ENCODE peak calls at places on chromosomes 13 and 19, in five cellular contexts. M is mammary epithelial cell, Q is GM23338, S is fibroblast of lung, Y is neural progenitor cell. B is an unnamed sample.

GRCh38 chr19:11244846-11245589 is 5.6 kb downstream of the ANGPTL8 start:
- DNase-seq in Y (no peak), Q (no peak), M (no peak), S (no peak), B (peak)

GRCh38 chr19:23070353-23070781 is 46.5 kb upstream of the ZNF730 start:
- DNase-seq in Q (peak), Y (no peak), M (peak), S (peak), B (peak)

GRCh38 chr19:44903602-44904425 is 1.8 kb upstream of the APOE start:
- DNase-seq in Q (peak), Y (peak), S (peak), M (no peak), B (peak)

GRCh38 chr13:101053694-101054093 is 362.6 kb downstream of the NALCN start:
- DNase-seq in Q (no peak), Y (no peak), S (peak), M (no peak), B (no peak)

GRCh38 chr19:1205114-1206062 is at the start of gene STK11:
- DNase-seq in S (peak), M (peak), Y (peak), Q (peak), B (peak)

GRCh38 chr13:37657134-37657533 is 58.6 kb upstream of the POSTN start:
- DNase-seq in M (peak), Q (no peak), S (peak), Y (no peak), B (no peak)

GRCh38 chr13:76944457-76944856 is 3.9 kb upstream of the ACOD1 start:
- DNase-seq in M (peak), S (peak), Y (no peak), Q (no peak), B (peak)

GRCh38 chr13:21243843-21244184 is 67.4 kb downstream of the MRPL57 start:
- DNase-seq in Q (no peak), Y (no peak), S (no peak), M (no peak), B (no peak)

GRCh38 chr13:51745236-51745635 is 58.7 kb downstream of the DHRS12 start:
- DNase-seq in S (no peak), Y (no peak), M (no peak), Q (no peak), B (no peak)

GRCh38 chr19:31562916-31563626 is 213.8 kb upstream of the TSHZ3 start:
- DNase-seq in Y (no peak), S (no peak), Q (peak), M (no peak), B (no peak)

GRCh38 chr19:4338441-4339350 is at the start of gene STAP2:
- DNase-seq in Y (peak), Q (peak), S (no peak), M (peak), B (peak)

GRCh38 chr13:35953537-35954206 is 177.5 kb downstream of the DCLK1 start:
- DNase-seq in Q (peak), Y (peak), S (peak), M (peak), B (peak)

GRCh38 chr19:13847033-13847899 is 29.7 kb upstream of the NANOS3 start:
- DNase-seq in Y (peak), M (peak), S (peak), Q (peak), B (peak)

GRCh38 chr19:13847900-13848677 is 28.8 kb upstream of the NANOS3 start:
- DNase-seq in M (no peak), Y (no peak), S (no peak), Q (no peak), B (peak)

GRCh38 chr19:13848811-13849241 is 28.1 kb upstream of the NANOS3 start:
- DNase-seq in S (no peak), Y (no peak), Q (no peak), M (no peak), B (peak)

GRCh38 chr19:13844130-13844631 is 32.8 kb upstream of the NANOS3 start:
- DNase-seq in M (peak), Y (no peak), S (no peak), Q (no peak), B (peak)

GRCh38 chr19:13846533-13847032 is 30.4 kb upstream of the NANOS3 start:
- DNase-seq in Q (peak), S (peak), Y (peak), M (peak), B (peak)
- H3K4me2 ChIP-seq in Q (peak), S (peak), Y (peak), M (peak), B (peak)

GRCh38 chr19:12838182-12838890 is at the start of gene MAST1:
- DNase-seq in Y (peak), M (no peak), Q (peak), S (no peak), B (peak)
- H3K4me3 ChIP-seq in Y (peak), M (no peak), Q (peak), S (peak), B (no peak)

GRCh38 chr19:9128171-9128570 is 1.4 kb upstream of the OR7G3 start:
- DNase-seq in Y (no peak), Q (no peak), M (peak), S (no peak), B (no peak)

GRCh38 chr19:9126900-9127405 is at the start of gene OR7G3:
- DNase-seq in Q (no peak), Y (no peak), M (no peak), S (no peak), B (peak)

GRCh38 chr19:9132422-9132821 is 5.7 kb upstream of the OR7G3 start:
- DNase-seq in Q (no peak), M (no peak), S (no peak), Y (no peak), B (no peak)

DNA sequence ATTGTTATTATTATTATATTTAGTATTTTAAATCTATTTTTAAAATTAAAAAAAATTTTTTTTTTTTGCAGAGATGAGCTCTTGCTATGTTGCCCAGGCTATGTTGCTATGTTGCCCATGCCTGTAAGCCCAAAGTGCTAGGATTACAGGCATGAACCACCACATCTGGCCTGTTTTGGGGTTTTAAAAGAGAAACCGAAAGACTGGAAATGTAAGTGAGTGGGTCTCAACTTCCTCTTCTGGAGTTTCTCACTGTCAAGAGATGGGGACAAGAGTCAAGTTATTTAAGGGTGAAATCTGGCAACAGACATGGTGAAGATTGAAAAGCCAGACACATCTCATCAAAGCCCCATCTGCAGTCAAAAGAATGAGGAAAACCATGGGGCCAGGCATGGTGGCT is 4.2 kb upstream of the OR7G3 start:
- DNase-seq in S (no peak), Y (no peak), Q (no peak), M (no peak), B (no peak)
- H3K4me2 ChIP-seq in S (no peak), Y (no peak), Q (no peak), M (no peak), B (no peak)

DNA sequence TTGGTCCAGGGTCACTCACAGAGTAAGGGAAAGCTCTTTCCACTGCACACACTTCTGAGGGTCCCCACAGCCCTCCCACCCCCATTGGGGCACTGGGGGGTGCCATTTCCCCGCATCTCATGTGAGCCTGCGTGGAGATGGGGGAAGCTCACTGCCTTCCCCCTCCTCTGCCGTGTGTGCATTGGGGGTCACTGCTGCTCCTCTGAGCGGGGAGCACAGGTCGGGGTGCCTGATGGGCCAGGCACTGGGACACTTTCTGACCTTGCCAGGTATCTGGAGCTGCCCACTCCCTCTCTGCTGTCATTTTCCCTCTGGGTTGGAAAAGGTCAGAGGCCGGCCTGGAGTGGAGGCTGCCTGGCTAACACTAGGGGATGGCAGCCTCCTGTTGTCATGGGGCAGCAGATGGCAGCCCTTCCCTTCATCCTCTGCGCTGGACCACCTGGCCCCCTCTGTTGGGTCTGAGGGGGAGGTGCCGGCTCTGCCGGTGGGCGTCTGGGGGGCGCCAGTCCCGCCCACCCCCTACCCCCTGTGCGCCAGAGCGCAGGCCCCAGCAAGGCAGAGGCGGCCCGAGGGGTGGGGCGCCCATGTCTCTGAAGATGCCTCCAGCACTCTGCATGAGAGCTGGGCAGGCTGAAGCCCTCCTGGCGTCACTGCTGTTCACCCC is 9.1 kb downstream of the SSBP4 start:
- DNase-seq in Y (no peak), S (no peak), M (no peak), Q (no peak), B (peak)
- H3K4me3 ChIP-seq in Y (peak), S (no peak), M (no peak), Q (peak), B (peak)

GRCh38 chr13:88376762-88377388 is 705.7 kb downstream of the SLITRK5 start:
- DNase-seq in Y (no peak), S (no peak), M (no peak), Q (no peak), B (no peak)
- H3K4me2 ChIP-seq in Y (no peak), S (no peak), M (no peak), Q (no peak), B (no peak)

DNA sequence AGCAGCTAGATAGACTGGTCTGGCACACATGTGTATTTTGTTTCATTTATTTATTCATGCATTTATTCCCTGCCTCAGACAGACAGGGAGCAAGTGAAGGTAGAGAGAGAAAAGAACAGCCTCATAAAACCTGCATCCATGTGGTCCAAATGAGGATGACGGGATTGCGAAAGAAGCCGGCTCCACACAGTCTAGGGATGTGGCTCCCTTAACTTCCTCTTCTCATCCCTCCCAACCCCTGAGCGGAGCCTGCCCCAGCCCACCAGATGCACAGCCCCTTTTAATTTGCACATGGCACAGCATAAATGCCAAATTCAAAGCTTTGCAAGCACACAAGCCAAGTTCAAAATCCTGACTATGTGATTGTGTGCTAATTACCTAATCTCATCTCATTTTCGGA is 156.6 kb downstream of the DCT start:
- DNase-seq in Y (no peak), S (no peak), M (no peak), Q (no peak), B (no peak)
- H3K4me3 ChIP-seq in Y (no peak), S (no peak), M (no peak), Q (no peak), B (no peak)

GRCh38 chr13:75703768-75704167 is 67.6 kb downstream of the LMO7 start:
- DNase-seq in Q (no peak), S (no peak), M (no peak), Y (no peak), B (no peak)
- H3K4me2 ChIP-seq in Q (no peak), S (no peak), M (no peak), Y (no peak), B (peak)

DNA sequence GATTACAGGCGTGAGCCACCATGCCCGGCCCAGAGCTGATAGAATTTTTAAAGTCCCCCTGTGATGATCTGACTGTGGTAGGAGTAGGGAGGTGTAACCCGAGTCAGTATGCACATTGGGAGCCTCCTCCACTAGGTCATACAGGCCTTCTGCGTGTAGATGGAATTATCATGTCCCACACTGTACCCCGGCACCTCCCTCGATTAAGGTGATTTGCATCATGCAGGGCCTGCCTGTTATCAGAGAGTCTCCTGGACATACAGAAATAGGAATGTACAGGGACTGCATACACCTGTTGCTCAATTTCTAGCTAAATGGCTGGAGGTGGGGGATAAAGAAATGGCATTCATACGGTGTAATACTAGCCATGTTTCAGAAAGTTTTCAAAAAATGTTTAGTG is 922 bp upstream of the ERVK3-1 start:
- DNase-seq in Y (no peak), Q (peak), M (no peak), S (no peak), B (no peak)
- H3K4me3 ChIP-seq in Y (peak), Q (peak), M (peak), S (peak), B (peak)

DNA sequence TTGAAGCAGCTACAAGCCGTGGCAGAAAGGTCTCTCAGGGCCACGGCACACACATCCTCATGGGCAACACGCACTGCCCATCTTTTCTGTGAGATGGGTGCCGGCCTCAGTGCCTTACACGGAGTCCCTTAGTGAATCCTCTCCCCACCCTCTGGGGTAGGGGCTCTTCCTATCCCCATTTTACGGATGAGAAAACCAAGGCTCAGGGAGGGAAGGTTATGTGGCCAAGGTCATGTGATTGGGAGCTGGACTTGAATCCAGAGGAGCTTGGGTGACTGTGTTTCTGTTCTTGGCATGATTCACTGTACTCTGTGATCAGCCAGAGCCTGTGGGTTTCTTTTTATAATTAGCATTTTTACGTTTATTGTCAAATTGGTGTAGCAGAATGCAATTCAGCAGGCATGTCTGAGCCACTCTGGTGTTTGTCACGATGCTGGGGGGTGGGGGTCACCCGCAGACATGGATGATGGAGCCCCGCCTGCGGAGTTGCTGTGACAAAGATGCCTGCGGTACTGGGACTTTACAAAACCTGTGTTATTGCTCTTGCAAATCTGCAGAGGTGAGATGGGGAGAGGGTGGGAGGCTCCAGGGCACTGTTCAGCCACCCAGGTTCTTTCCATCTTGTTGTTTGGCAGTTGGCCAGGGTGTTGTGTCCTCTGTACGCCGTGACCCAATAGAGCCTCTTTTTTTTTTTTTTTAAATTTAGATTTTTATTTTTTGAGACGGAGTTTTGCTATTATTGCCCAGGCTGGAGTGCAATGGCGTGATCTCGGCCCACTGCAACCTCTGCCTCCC is 4.5 kb downstream of the SCN1B start:
- DNase-seq in Y (no peak), Q (no peak), S (no peak), M (no peak), B (peak)
- H3K4me2 ChIP-seq in Y (no peak), Q (no peak), S (no peak), M (no peak), B (no peak)

B was measured in osteoblast.